ENCODE peak calls at places on chromosomes 2 and 18, in seven cellular contexts. W, V, C, T, O, J and Q are unnamed samples.

GRCh38 chr18:74774486-74774885 is 176.8 kb downstream of the ZNF407 start:
- DNase-seq in T (no peak), O (no peak), W (no peak), V (no peak), C (peak; percentile 58), J (no peak), Q (no peak)

GRCh38 chr18:40882468-40882867 is 1072.6 kb upstream of the PIK3C3 start:
- DNase-seq in W (no peak), V (no peak), T (no peak), O (no peak), C (no peak), J (no peak), Q (no peak)

GRCh38 chr2:240217431-240218301 is 77.2 kb upstream of the OTOS start:
- DNase-seq in V (no peak), C (no peak), J (no peak), O (no peak), W (no peak), T (peak; percentile 14), Q (no peak)

GRCh38 chr2:38146917-38147307 is 71.0 kb upstream of the CYP1B1 start:
- DNase-seq in J (peak; percentile 86), O (no peak), W (peak; percentile 97), C (peak; percentile 99), T (no peak), V (no peak), Q (peak; percentile 21)

GRCh38 chr2:57696016-57696415 is 350.6 kb upstream of the VRK2 start:
- DNase-seq in J (peak; percentile 14), W (peak; percentile 26), V (no peak), T (no peak), C (peak; percentile 1), O (no peak), Q (peak; percentile 9)

GRCh38 chr2:220654322-220654721 is 917.8 kb downstream of the EPHA4 start:
- DNase-seq in V (no peak), O (no peak), W (no peak), C (no peak), J (no peak), T (no peak), Q (no peak)

GRCh38 chr2:88751770-88752169 is 60.3 kb downstream of the RPIA start:
- DNase-seq in O (no peak), V (no peak), W (no peak), C (no peak), T (peak; percentile 92), J (no peak), Q (no peak)

GRCh38 chr2:98299506-98299905 is 46.8 kb upstream of the CNGA3 start:
- DNase-seq in V (no peak), C (no peak), O (no peak), T (no peak), J (no peak), W (no peak), Q (no peak)

GRCh38 chr2:152549428-152549827 is 167.8 kb downstream of the PRPF40A start:
- DNase-seq in T (no peak), J (no peak), V (no peak), C (peak; percentile 33), W (peak; percentile 80), O (no peak), Q (no peak)

GRCh38 chr2:102114851-102115497 is 27.6 kb upstream of the IL1R1 start:
- DNase-seq in V (no peak), W (no peak), C (peak; percentile 68), T (no peak), J (no peak), O (no peak), Q (no peak)

GRCh38 chr2:67970542-67970941 is 92.3 kb downstream of the C1D start:
- DNase-seq in J (no peak), C (no peak), T (no peak), W (no peak), O (no peak), V (no peak), Q (no peak)

GRCh38 chr2:39981877-39982276 is 202.8 kb upstream of the THUMPD2 start:
- DNase-seq in T (no peak), V (no peak), C (no peak), J (peak; percentile 24), O (no peak), W (peak; percentile 24), Q (no peak)

GRCh38 chr18:51668101-51668500 is 470.6 kb upstream of the MEX3C start:
- DNase-seq in T (peak; percentile 45), O (peak; percentile 78), W (peak; percentile 61), V (peak; percentile 63), J (peak; percentile 83), C (peak; percentile 4), Q (peak; percentile 13)

GRCh38 chr18:45044787-45045186 is 364.1 kb downstream of the SETBP1 start:
- DNase-seq in T (no peak), W (no peak), O (no peak), J (peak; percentile 20), V (no peak), C (no peak), Q (no peak)

GRCh38 chr2:232542715-232543467 is 3.4 kb downstream of the CHRNG start:
- DNase-seq in T (no peak), W (no peak), C (no peak), J (no peak), V (no peak), O (no peak), Q (no peak)

GRCh38 chr2:179470102-179470501 is 205.5 kb upstream of the SESTD1 start:
- DNase-seq in C (no peak), V (no peak), O (no peak), J (no peak), W (no peak), T (no peak), Q (no peak)

GRCh38 chr18:2955966-2956521 is 56.9 kb downstream of the LPIN2 start:
- DNase-seq in O (no peak), V (no peak), T (no peak), J (no peak), W (peak; percentile 79), C (no peak), Q (no peak)

GRCh38 chr2:7745369-7745768 is 828.2 kb downstream of the RNF144A start:
- DNase-seq in V (no peak), T (no peak), J (no peak), C (no peak), O (no peak), W (peak; percentile 32), Q (no peak)

GRCh38 chr2:233354971-233355574 is 779 bp downstream of the DGKD start:
- DNase-seq in O (peak; percentile 31), W (peak; percentile 48), J (peak; percentile 28), C (no peak), T (peak; percentile 53), V (no peak), Q (no peak)

GRCh38 chr18:63234839-63235238 is 84.7 kb downstream of the BCL2 start:
- DNase-seq in J (no peak), W (no peak), C (no peak), T (no peak), O (no peak), V (no peak), Q (no peak)

GRCh38 chr2:157592374-157592773 is 36.3 kb downstream of the ACVR1C start:
- DNase-seq in V (no peak), T (no peak), C (no peak), J (no peak), W (no peak), O (no peak), Q (no peak)

GRCh38 chr2:149858916-149859634 is 271.5 kb upstream of the MMADHC start:
- DNase-seq in V (no peak), W (peak; percentile 78), O (no peak), J (no peak), C (peak; percentile 75), T (no peak), Q (no peak)

GRCh38 chr2:225008935-225009334 is 33.3 kb downstream of the DOCK10 start:
- DNase-seq in T (peak; percentile 71), V (no peak), W (peak; percentile 29), C (no peak), J (no peak), O (peak; percentile 62), Q (no peak)

GRCh38 chr2:222903234-222904220 is 42.7 kb downstream of the ACSL3 start:
- DNase-seq in T (peak; percentile 67), J (peak; percentile 68), V (no peak), W (peak; percentile 76), C (peak; percentile 73), O (peak; percentile 56), Q (no peak)

GRCh38 chr2:241020629-241021190 is 22.3 kb downstream of the SNED1 start:
- DNase-seq in O (no peak), T (no peak), C (no peak), V (no peak), W (no peak), J (no peak), Q (no peak)

GRCh38 chr2:85538507-85539360 is at the start of gene MAT2A:
- DNase-seq in T (peak; percentile 95), O (peak; percentile 97), J (peak; percentile 95), C (peak; percentile 90), W (peak; percentile 93), V (peak; percentile 94), Q (no peak)
- H3K4me1 ChIP-seq in T (peaks cover 37% of the 10 kb centered on the region), O (peaks cover 43% of the 10 kb centered on the region), J (peaks cover 45% of the 10 kb centered on the region), C (peaks cover 8% of the 10 kb centered on the region), W (peaks cover 34% of the 10 kb centered on the region), V (peaks cover 17% of the 10 kb centered on the region), Q (peaks cover 50% of the 10 kb centered on the region)

GRCh38 chr2:120175000-120175581 is 48.1 kb downstream of the TMEM185B start:
- DNase-seq in O (peak; percentile 73), W (peak; percentile 76), T (peak; percentile 78), C (peak; percentile 79), V (peak; percentile 50), J (peak; percentile 83), Q (peak; percentile 15)
- H2AFZ ChIP-seq in O (no peak overlapping the region), W (peak overlapping the region; percentile 64), T (peak overlapping the region; percentile 85), C (no peak overlapping the region), V (no peak overlapping the region), J (no peak overlapping the region), Q (peak overlapping the region; percentile 70)

DNA sequence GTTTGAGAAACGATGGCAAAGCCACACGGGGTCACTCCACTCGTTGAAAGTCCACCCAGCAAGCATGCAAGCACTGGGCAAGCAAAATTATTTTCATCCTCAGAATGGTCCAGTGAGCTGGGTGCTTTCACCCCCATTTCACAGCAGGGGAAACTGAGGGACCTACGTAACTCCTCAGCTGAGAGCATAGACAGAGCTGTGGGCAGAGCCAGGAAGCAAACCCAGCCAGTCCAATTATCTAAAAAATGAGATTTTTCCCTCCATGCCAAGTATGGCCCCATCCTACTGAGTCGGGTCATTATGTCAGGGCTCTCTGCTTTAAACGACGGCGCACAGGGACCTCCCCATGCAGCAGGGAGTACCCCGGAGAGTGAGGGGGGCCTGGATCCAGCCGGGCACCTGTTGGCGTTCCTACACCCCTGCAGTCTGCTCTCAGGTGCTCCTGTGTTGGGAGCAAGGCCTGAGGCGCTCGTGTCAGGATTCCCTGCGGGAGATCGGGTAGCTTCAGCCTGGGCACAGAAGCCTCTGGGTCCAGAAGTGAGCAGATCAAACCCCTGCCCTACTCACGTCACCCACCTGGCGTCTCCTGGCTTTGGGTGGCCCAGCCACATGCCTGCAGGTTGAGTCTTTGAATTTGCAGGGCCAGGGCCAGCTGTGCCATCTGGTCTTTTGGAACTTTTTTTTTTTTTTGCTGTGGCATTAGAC is 17.3 kb downstream of the TWIST2 start:
- DNase-seq in W (peak; percentile 56), C (no peak), J (no peak), V (no peak), O (no peak), T (no peak), Q (no peak)
- H3K4me1 ChIP-seq in W (peaks cover 90% of the 10 kb centered on the region), C (peaks cover 53% of the 10 kb centered on the region), J (peaks cover 49% of the 10 kb centered on the region), V (peaks cover 10% of the 10 kb centered on the region), O (peaks cover 17% of the 10 kb centered on the region), T (no peaks in the 10 kb centered on the region), Q (peaks cover 28% of the 10 kb centered on the region)

DNA sequence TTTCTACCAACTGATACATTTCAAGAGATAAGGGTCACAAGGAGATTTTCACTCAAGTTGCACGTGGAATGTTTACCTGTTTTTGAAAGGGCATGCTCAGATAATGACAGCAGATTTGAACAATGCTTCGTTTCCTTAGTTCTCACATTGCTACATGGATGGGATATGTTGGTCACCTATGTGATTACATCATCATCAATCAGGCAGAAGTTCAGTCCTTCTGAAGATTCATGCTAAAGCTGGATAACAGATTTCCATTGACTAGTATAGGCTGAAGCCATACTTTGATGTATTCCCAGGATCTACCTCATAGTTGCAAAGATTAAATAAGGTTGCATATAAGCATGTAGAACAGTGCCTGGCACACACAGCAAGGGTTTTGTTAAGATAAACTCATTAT is 19.7 kb downstream of the TCF7L1 start:
- DNase-seq in O (no peak), W (no peak), T (no peak), C (no peak), J (no peak), V (no peak), Q (no peak)
- H2AFZ ChIP-seq in O (no peak overlapping the region), W (no peak overlapping the region), T (no peak overlapping the region), C (no peak overlapping the region), J (no peak overlapping the region), V (no peak overlapping the region), Q (no peak overlapping the region)